ENCODE peak calls at places on chromosomes 12 and 14, in four cellular contexts. One of them, this sample, is unnamed.

GRCh38 chr12:44076892-44077291 is 241.0 kb downstream of the TMEM117 start:
- DNase-seq in astrocyte of the spinal cord: no peak
- DNase-seq in CD8-positive, alpha-beta T cell: no peak
- DNase-seq in coronary artery: no peak
- DNase-seq in this sample: peak

GRCh38 chr14:73049428-73049827 is 8.9 kb upstream of the RBM25 start:
- DNase-seq in coronary artery: no peak
- DNase-seq in astrocyte of the spinal cord: no peak
- DNase-seq in CD8-positive, alpha-beta T cell: no peak
- DNase-seq in this sample: no peak

GRCh38 chr14:69105326-69105725 is 47.6 kb downstream of the DCAF5 start:
- DNase-seq in astrocyte of the spinal cord: peak
- DNase-seq in CD8-positive, alpha-beta T cell: no peak
- DNase-seq in coronary artery: no peak
- DNase-seq in this sample: peak

GRCh38 chr12:25775968-25776367 is 182.5 kb upstream of the RASSF8 start:
- DNase-seq in CD8-positive, alpha-beta T cell: no peak
- DNase-seq in astrocyte of the spinal cord: no peak
- DNase-seq in coronary artery: no peak
- DNase-seq in this sample: no peak

GRCh38 chr14:80447396-80447795 is 236.1 kb upstream of the DIO2 start:
- DNase-seq in coronary artery: no peak
- DNase-seq in astrocyte of the spinal cord: no peak
- DNase-seq in CD8-positive, alpha-beta T cell: no peak
- DNase-seq in this sample: no peak

GRCh38 chr14:83058068-83058467 is 1524.4 kb upstream of the SEL1L start:
- DNase-seq in astrocyte of the spinal cord: no peak
- DNase-seq in coronary artery: no peak
- DNase-seq in CD8-positive, alpha-beta T cell: no peak
- DNase-seq in this sample: no peak

GRCh38 chr12:102681747-102682146 is 201.4 kb upstream of the IGF1 start:
- DNase-seq in CD8-positive, alpha-beta T cell: no peak
- DNase-seq in coronary artery: no peak
- DNase-seq in astrocyte of the spinal cord: no peak
- DNase-seq in this sample: no peak

GRCh38 chr12:49874142-49874897 is 29.4 kb downstream of the FAIM2 start:
- DNase-seq in coronary artery: peak
- DNase-seq in astrocyte of the spinal cord: no peak
- DNase-seq in CD8-positive, alpha-beta T cell: no peak
- DNase-seq in this sample: no peak

GRCh38 chr14:91681893-91682563 is 49.9 kb downstream of the CATSPERB start:
- DNase-seq in coronary artery: no peak
- DNase-seq in CD8-positive, alpha-beta T cell: no peak
- DNase-seq in astrocyte of the spinal cord: no peak
- DNase-seq in this sample: no peak

GRCh38 chr12:57864382-57864781 is 17.9 kb upstream of the CTDSP2 start:
- DNase-seq in coronary artery: no peak
- DNase-seq in CD8-positive, alpha-beta T cell: no peak
- DNase-seq in astrocyte of the spinal cord: no peak
- DNase-seq in this sample: no peak

GRCh38 chr12:2785017-2785416 is 9.8 kb upstream of the FKBP4 start:
- DNase-seq in CD8-positive, alpha-beta T cell: no peak
- DNase-seq in astrocyte of the spinal cord: no peak
- DNase-seq in coronary artery: no peak
- DNase-seq in this sample: no peak

GRCh38 chr12:78062781-78063180 is 232.1 kb downstream of the NAV3 start:
- DNase-seq in astrocyte of the spinal cord: peak
- DNase-seq in coronary artery: no peak
- DNase-seq in CD8-positive, alpha-beta T cell: no peak
- DNase-seq in this sample: peak

GRCh38 chr14:29462772-29463171 is 464.9 kb downstream of the PRKD1 start:
- DNase-seq in astrocyte of the spinal cord: no peak
- DNase-seq in coronary artery: no peak
- DNase-seq in CD8-positive, alpha-beta T cell: no peak
- DNase-seq in this sample: no peak

GRCh38 chr12:96248532-96248931 is 54.4 kb downstream of the ELK3 start:
- DNase-seq in CD8-positive, alpha-beta T cell: no peak
- DNase-seq in astrocyte of the spinal cord: no peak
- DNase-seq in coronary artery: no peak
- DNase-seq in this sample: no peak

GRCh38 chr12:177980-178714 is 35.8 kb downstream of the SLC6A12 start:
- DNase-seq in astrocyte of the spinal cord: no peak
- DNase-seq in coronary artery: no peak
- DNase-seq in CD8-positive, alpha-beta T cell: no peak
- DNase-seq in this sample: no peak

GRCh38 chr12:180445-180844 is 33.5 kb downstream of the SLC6A12 start:
- DNase-seq in CD8-positive, alpha-beta T cell: no peak
- DNase-seq in astrocyte of the spinal cord: peak
- DNase-seq in coronary artery: no peak
- DNase-seq in this sample: no peak

GRCh38 chr12:178715-179109 is 35.2 kb downstream of the SLC6A12 start:
- DNase-seq in CD8-positive, alpha-beta T cell: no peak
- DNase-seq in astrocyte of the spinal cord: no peak
- DNase-seq in coronary artery: no peak
- DNase-seq in this sample: no peak

GRCh38 chr12:179131-179884 is 34.6 kb downstream of the SLC6A12 start:
- DNase-seq in astrocyte of the spinal cord: no peak
- DNase-seq in CD8-positive, alpha-beta T cell: no peak
- DNase-seq in coronary artery: no peak
- DNase-seq in this sample: peak

GRCh38 chr12:179885-180284 is 34.1 kb downstream of the SLC6A12 start:
- DNase-seq in coronary artery: no peak
- DNase-seq in astrocyte of the spinal cord: no peak
- DNase-seq in CD8-positive, alpha-beta T cell: no peak
- DNase-seq in this sample: no peak
- TF ChIP-seq CTCF in coronary artery: no peak
- TF ChIP-seq CTCF in astrocyte of the spinal cord: no peak
- TF ChIP-seq CTCF in CD8-positive, alpha-beta T cell: no peak
- TF ChIP-seq CTCF in this sample: no peak

GRCh38 chr14:21917699-21918436 is 244.2 kb upstream of the OR4E1 start:
- DNase-seq in astrocyte of the spinal cord: peak
- DNase-seq in CD8-positive, alpha-beta T cell: peak
- DNase-seq in coronary artery: no peak
- DNase-seq in this sample: peak
- TF ChIP-seq CTCF in astrocyte of the spinal cord: peak
- TF ChIP-seq CTCF in CD8-positive, alpha-beta T cell: peak
- TF ChIP-seq CTCF in coronary artery: peak
- TF ChIP-seq CTCF in this sample: peak

GRCh38 chr12:19959353-19959752 is 409.0 kb upstream of the PDE3A start:
- DNase-seq in CD8-positive, alpha-beta T cell: no peak
- DNase-seq in astrocyte of the spinal cord: no peak
- DNase-seq in coronary artery: no peak
- DNase-seq in this sample: no peak

GRCh38 chr12:19963972-19964371 is 404.4 kb upstream of the PDE3A start:
- DNase-seq in astrocyte of the spinal cord: peak
- DNase-seq in CD8-positive, alpha-beta T cell: no peak
- DNase-seq in coronary artery: no peak
- DNase-seq in this sample: no peak

GRCh38 chr12:19957578-19957977 is 410.8 kb upstream of the PDE3A start:
- DNase-seq in CD8-positive, alpha-beta T cell: no peak
- DNase-seq in coronary artery: no peak
- DNase-seq in astrocyte of the spinal cord: no peak
- DNase-seq in this sample: no peak

GRCh38 chr12:19962192-19962591 is 406.1 kb upstream of the PDE3A start:
- DNase-seq in astrocyte of the spinal cord: no peak
- DNase-seq in coronary artery: no peak
- DNase-seq in CD8-positive, alpha-beta T cell: no peak
- DNase-seq in this sample: no peak

GRCh38 chr12:19960527-19960926 is 407.8 kb upstream of the PDE3A start:
- DNase-seq in CD8-positive, alpha-beta T cell: no peak
- DNase-seq in astrocyte of the spinal cord: no peak
- DNase-seq in coronary artery: no peak
- DNase-seq in this sample: no peak
- TF ChIP-seq CTCF in CD8-positive, alpha-beta T cell: no peak
- TF ChIP-seq CTCF in astrocyte of the spinal cord: no peak
- TF ChIP-seq CTCF in coronary artery: no peak
- TF ChIP-seq CTCF in this sample: no peak

DNA sequence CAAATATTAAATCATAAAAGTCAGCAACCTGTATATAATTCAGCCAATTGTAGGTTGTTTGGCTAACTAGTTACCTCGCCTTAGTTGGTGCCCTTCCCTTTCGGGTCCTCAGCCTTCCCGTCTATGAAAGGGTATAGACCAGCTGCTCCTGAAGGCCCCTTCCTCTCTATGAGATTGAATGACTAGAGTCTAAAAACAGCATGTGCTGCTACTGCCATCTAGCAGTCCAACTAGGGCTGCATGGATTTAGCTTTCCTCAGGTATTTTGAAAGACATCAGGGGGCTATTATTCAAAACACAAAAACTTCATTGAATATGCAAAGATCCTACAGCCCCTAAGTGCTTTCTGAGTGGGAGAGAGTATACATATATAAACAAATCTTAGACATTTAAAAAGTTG is 37.0 kb upstream of the TMEM263 start:
- DNase-seq in astrocyte of the spinal cord: peak
- DNase-seq in coronary artery: no peak
- DNase-seq in CD8-positive, alpha-beta T cell: no peak
- DNase-seq in this sample: peak
- TF ChIP-seq CTCF in astrocyte of the spinal cord: peak
- TF ChIP-seq CTCF in coronary artery: no peak
- TF ChIP-seq CTCF in CD8-positive, alpha-beta T cell: no peak
- TF ChIP-seq CTCF in this sample: peak

DNA sequence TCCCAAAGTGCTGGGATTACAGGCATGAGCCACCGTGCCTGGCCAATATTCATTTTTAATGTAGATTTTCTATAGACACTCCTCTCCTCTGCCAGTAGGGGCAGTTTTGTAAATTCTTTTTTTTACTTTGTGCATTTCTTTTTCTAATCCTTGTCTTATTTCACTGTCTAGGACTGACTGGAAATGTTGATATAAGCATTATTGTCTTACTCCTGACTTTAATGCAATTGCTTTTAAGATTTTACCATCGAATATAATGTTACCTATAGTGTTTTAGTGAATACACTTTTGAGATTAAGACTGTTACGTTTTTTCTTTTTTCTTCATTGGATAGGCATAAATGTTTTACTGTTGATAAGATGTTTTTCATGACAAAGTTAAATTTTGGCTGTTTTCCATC is 35.4 kb upstream of the EMP1 start:
- DNase-seq in CD8-positive, alpha-beta T cell: no peak
- DNase-seq in coronary artery: no peak
- DNase-seq in astrocyte of the spinal cord: no peak
- DNase-seq in this sample: no peak
- TF ChIP-seq CTCF in CD8-positive, alpha-beta T cell: no peak
- TF ChIP-seq CTCF in coronary artery: no peak
- TF ChIP-seq CTCF in astrocyte of the spinal cord: peak
- TF ChIP-seq CTCF in this sample: peak

DNA sequence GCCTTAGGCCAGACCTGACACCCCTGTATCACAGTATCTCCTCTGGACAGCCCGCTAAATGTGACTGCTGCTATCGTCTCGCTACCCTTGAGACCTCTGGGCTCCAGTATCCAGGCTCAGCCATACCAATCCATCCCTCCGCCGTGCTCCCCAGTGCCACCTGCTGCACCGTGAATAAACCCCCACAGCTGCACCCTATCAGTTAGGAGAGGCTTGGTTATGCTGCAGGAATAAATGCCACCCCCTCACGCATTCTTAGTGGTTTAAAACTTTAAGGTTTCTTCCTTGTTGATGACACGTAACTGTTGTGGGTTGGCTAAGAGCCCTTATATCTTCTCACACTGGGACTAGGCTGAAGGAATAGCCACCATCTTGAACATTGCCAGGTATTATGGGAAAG is 12.1 kb downstream of the CCDC63 start:
- DNase-seq in CD8-positive, alpha-beta T cell: no peak
- DNase-seq in coronary artery: no peak
- DNase-seq in astrocyte of the spinal cord: no peak
- DNase-seq in this sample: no peak
- TF ChIP-seq CTCF in CD8-positive, alpha-beta T cell: no peak
- TF ChIP-seq CTCF in coronary artery: no peak
- TF ChIP-seq CTCF in astrocyte of the spinal cord: no peak
- TF ChIP-seq CTCF in this sample: no peak

DNA sequence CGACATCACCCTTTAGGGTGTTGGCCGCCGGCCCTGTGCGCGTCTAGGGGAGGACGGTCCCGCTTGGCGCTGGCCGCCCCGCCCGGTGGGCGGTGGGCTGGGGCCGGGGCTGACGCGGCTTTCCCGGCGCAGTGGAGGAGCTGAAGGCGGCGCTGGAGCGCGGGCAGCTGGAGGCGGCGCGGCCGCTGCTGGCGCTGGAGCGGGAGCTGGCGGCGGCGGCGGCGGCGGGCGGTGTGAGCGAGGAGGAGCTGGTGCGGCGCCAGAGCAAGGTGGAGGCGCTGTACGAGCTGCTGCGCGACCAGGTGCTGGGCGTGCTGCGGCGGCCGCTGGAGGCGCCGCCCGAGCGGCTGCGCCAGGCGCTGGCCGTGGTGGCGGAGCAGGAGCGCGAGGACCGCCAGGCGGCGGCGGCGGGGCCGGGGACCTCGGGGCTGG is 3.6 kb downstream of the TNFAIP2 start:
- DNase-seq in CD8-positive, alpha-beta T cell: no peak
- DNase-seq in astrocyte of the spinal cord: no peak
- DNase-seq in coronary artery: no peak
- DNase-seq in this sample: peak
- TF ChIP-seq CTCF in CD8-positive, alpha-beta T cell: no peak
- TF ChIP-seq CTCF in astrocyte of the spinal cord: no peak
- TF ChIP-seq CTCF in coronary artery: no peak
- TF ChIP-seq CTCF in this sample: peak

This sample was measured in MCF 10A.